ENCODE peak calls at places on chromosome 1, in seven cellular contexts. R is neural progenitor cell, K is mucosa of descending colon, G is lung, O is stomach, M is OCI-LY7, P is cardiac fibroblast. N is an unnamed sample.

GRCh38 chr1:18607289-18607760 is 23.3 kb upstream of the PAX7 start:
- DNase-seq in R (no peak), K (no peak), G (no peak), O (no peak), M (no peak), P (no peak), N (no peak)

GRCh38 chr1:39317111-39317510 is 112.6 kb downstream of the MACF1 start:
- DNase-seq in R (no peak), K (no peak), G (no peak), O (no peak), M (no peak), P (no peak), N (no peak)

GRCh38 chr1:32981003-32981909 is 16.6 kb upstream of the RNF19B start:
- DNase-seq in R (no peak), K (peak; percentile 58), G (peak; percentile 75), O (peak; percentile 70), M (peak; percentile 90), P (peak; percentile 88), N (peak; percentile 69)

GRCh38 chr1:172122381-172122780 is 281.1 kb downstream of the DNM3 start:
- DNase-seq in R (no peak), K (no peak), G (no peak), O (no peak), M (no peak), P (no peak), N (no peak)

GRCh38 chr1:243940451-243940850 is 90.4 kb upstream of the AKT3 start:
- DNase-seq in R (no peak), K (no peak), G (no peak), O (no peak), M (no peak), P (no peak), N (no peak)

GRCh38 chr1:54564312-54565112 is 16.5 kb downstream of the ACOT11 start:
- DNase-seq in R (no peak), K (peak; percentile 97), G (peak; percentile 74), O (peak; percentile 93), M (no peak), P (no peak), N (no peak)

GRCh38 chr1:40389234-40389815 is 15.8 kb downstream of the SMAP2 start:
- DNase-seq in R (no peak), K (no peak), G (no peak), O (no peak), M (peak; percentile 59), P (no peak), N (no peak)

GRCh38 chr1:167774710-167775109 is 52.9 kb downstream of the MPZL1 start:
- DNase-seq in R (no peak), K (no peak), G (no peak), O (no peak), M (no peak), P (no peak), N (no peak)

GRCh38 chr1:163596541-163597258 is 274.9 kb downstream of the NUF2 start:
- DNase-seq in R (no peak), K (no peak), G (no peak), O (no peak), M (peak; percentile 73), P (no peak), N (no peak)

GRCh38 chr1:173507205-173507846 is 30.2 kb downstream of the PRDX6 start:
- DNase-seq in R (peak; percentile 41), K (no peak), G (no peak), O (no peak), M (no peak), P (peak; percentile 32), N (peak; percentile 54)

GRCh38 chr1:67732750-67733151 is 47.8 kb downstream of the GADD45A start:
- DNase-seq in R (no peak), K (no peak), G (no peak), O (no peak), M (peak; percentile 35), P (peak; percentile 88), N (no peak)

GRCh38 chr1:43358121-43358745 is 548 bp upstream of the CDC20 start:
- DNase-seq in R (peak; percentile 75), K (no peak), G (no peak), O (no peak), M (peak; percentile 60), P (peak; percentile 36), N (no peak)

GRCh38 chr1:26729633-26730032 is 33.8 kb downstream of the ARID1A start:
- DNase-seq in R (no peak), K (no peak), G (no peak), O (no peak), M (no peak), P (no peak), N (no peak)

GRCh38 chr1:44616991-44617702 is 57.1 kb downstream of the TMEM53 start:
- DNase-seq in R (peak; percentile 56), K (no peak), G (no peak), O (no peak), M (no peak), P (peak; percentile 8), N (peak; percentile 88)

GRCh38 chr1:170307426-170307825 is 161.7 kb downstream of the NTMT2 start:
- DNase-seq in R (no peak), K (no peak), G (no peak), O (no peak), M (no peak), P (no peak), N (peak; percentile 90)

GRCh38 chr1:115430717-115431116 is 92.7 kb upstream of the NGF start:
- DNase-seq in R (no peak), K (no peak), G (no peak), O (no peak), M (no peak), P (peak; percentile 83), N (peak; percentile 96)

GRCh38 chr1:178693368-178693767 is 31.7 kb upstream of the RALGPS2 start:
- DNase-seq in R (peak; percentile 38), K (no peak), G (no peak), O (no peak), M (no peak), P (peak; percentile 49), N (peak; percentile 55)

GRCh38 chr1:214514032-214514818 is 37.2 kb downstream of the PTPN14 start:
- DNase-seq in R (peak; percentile 55), K (no peak), G (no peak), O (no peak), M (no peak), P (peak; percentile 45), N (peak; percentile 53)

GRCh38 chr1:48203287-48203900 is 19.1 kb upstream of the SLC5A9 start:
- DNase-seq in R (peak; percentile 47), K (no peak), G (no peak), O (no peak), M (peak; percentile 39), P (peak; percentile 40), N (peak; percentile 53)

GRCh38 chr1:100349276-100349675 is 3.0 kb upstream of the CDC14A start:
- DNase-seq in R (no peak), K (no peak), G (no peak), O (no peak), M (no peak), P (no peak), N (no peak)

GRCh38 chr1:100350787-100351094 is 1.6 kb upstream of the CDC14A start:
- DNase-seq in R (no peak), K (no peak), G (no peak), O (no peak), M (no peak), P (no peak), N (no peak)

GRCh38 chr1:100353073-100353801 is 931 bp downstream of the CDC14A start:
- DNase-seq in R (peak; percentile 83), K (peak; percentile 65), G (peak; percentile 40), O (peak; percentile 35), M (peak; percentile 59), P (no peak), N (peak; percentile 53)

GRCh38 chr1:100352267-100353072 is at the start of gene CDC14A:
- DNase-seq in R (peak; percentile 99), K (peak; percentile 93), G (peak; percentile 93), O (peak; percentile 92), M (peak; percentile 87), P (peak; percentile 97), N (peak; percentile 98)

DNA sequence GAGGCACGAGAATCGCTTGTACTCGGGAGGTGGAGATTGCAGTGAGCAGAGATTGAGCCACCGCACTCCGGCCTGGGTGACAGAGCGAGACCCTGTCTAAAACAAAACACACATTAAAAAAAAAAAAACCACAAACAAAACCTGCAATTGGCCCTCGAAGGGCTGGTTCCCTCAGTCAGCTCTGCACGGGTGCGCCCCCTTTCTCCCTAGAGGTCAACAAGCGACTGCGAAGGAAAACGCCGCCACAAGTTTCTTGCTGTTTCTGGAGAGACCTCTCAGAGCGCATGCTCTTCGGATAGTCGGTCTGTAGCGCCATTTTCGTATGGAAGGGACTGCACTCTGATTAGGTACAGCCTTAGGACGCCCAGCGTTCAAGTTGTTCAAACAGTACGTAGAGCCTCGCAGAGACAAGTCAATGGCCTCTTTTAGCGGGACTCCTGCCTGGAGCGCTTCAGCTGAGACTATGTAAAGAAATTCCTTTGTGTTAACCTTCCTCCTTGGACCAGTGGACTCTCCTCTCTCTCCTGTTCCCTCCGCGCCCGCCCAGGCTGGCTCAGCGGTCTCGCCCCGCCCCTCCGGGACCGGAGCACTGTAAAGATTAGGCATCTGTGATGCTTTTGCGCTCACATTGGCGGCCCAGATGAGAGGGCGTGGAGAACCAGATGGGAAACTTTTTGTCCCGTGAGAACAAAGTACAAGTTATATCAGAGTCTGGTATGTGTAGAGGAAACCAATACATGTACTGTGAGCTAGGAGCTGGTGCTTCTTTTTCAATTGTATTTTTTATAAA is 1.0 kb upstream of the CDC14A start:
- DNase-seq in R (peak; percentile 97), K (peak; percentile 95), G (peak; percentile 83), O (peak; percentile 92), M (peak; percentile 93), P (peak; percentile 90), N (peak; percentile 87)
- TF ChIP-seq CTCF in R (peak; percentile 64), K (no peak), G (peak; percentile 11), O (no peak), M (peak; percentile 74), P (peak; percentile 14), N (peak; percentile 10)

DNA sequence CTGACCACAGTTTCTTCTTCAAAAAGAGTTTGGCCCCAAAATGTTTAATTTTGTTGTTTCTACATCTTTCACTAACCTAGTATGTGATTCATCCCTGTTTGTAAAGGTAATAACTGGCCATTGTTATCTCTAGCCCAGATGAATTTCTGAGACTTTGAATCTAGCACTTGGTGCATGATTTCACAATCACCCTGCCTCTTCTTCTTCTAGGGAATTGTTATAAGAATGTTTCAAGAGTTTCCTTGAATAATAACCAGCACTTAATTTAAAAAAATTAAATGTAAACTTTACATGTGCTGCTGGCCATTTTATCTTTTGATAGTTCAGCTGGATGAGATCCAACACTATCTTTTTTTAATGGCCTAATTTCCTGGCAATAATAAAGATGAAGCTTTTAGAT is 31.7 kb downstream of the UBE2U start:
- DNase-seq in R (no peak), K (no peak), G (no peak), O (no peak), M (no peak), P (peak; percentile 17), N (peak; percentile 46)
- H3K4me3 ChIP-seq in R (no peak overlapping the region), K (no peak overlapping the region), G (no peak overlapping the region), O (no peak overlapping the region), M (no peak overlapping the region), P (no peak overlapping the region), N (no peak overlapping the region)

GRCh38 chr1:106217765-106218164 is 838.7 kb upstream of the PRMT6 start:
- DNase-seq in R (no peak), K (no peak), G (no peak), O (no peak), M (no peak), P (no peak), N (no peak)
- TF ChIP-seq CTCF in R (peak; percentile 51), K (no peak), G (no peak), O (no peak), M (no peak), P (no peak), N (no peak)

DNA sequence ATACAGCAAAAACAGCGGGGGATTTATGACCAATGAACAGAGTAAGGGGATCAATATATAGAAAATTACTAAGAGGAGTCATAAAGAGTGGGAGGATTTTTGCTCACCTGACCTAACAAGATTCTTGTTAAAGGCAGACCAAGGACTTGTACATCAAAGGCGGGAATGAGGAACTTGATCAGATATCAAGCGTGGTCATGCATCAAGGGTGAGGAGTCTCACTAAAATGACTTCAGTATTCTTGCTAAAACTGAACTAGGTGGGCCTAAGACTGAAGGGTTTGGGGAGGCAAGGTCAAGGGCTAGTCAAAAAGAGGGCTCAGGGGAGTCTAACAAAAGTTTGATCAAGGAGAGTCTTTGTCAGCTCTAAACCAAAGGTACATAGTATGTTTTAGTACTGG is 2.1 kb downstream of the MOV10 start:
- DNase-seq in R (no peak), K (no peak), G (no peak), O (no peak), M (peak; percentile 65), P (no peak), N (no peak)
- H3K4me3 ChIP-seq in R (peak overlapping the region; percentile 81), K (no peak overlapping the region), G (no peak overlapping the region), O (no peak overlapping the region), M (no peak overlapping the region), P (no peak overlapping the region), N (no peak overlapping the region)

N was measured in foreskin fibroblast.